ENCODE peak calls at places on chromosome 10, in ten cellular contexts. One of them, this sample, is unnamed.

GRCh38 chr10:3760083-3760482 is 24.9 kb downstream of the KLF6 start:
- DNase-seq in uterus: no peak
- DNase-seq in cardiac fibroblast: no peak
- DNase-seq in breast epithelium: no peak
- DNase-seq in lung: no peak
- DNase-seq in body of pancreas: no peak
- DNase-seq in psoas muscle: no peak
- DNase-seq in AG10803: no peak
- DNase-seq in A549: no peak
- DNase-seq in fibroblast of pulmonary artery: no peak
- DNase-seq in this sample: no peak

GRCh38 chr10:12566161-12567115 is 217.1 kb downstream of the CAMK1D start:
- DNase-seq in cardiac fibroblast: no peak
- DNase-seq in A549: no peak
- DNase-seq in breast epithelium: no peak
- DNase-seq in uterus: no peak
- DNase-seq in fibroblast of pulmonary artery: no peak
- DNase-seq in lung: no peak
- DNase-seq in body of pancreas: peak; percentile 18
- DNase-seq in psoas muscle: peak; percentile 64
- DNase-seq in AG10803: peak; percentile 38
- DNase-seq in this sample: peak; percentile 70

GRCh38 chr10:105769248-105770184 is 1128.4 kb downstream of the SORCS3 start:
- DNase-seq in uterus: no peak
- DNase-seq in AG10803: no peak
- DNase-seq in fibroblast of pulmonary artery: no peak
- DNase-seq in psoas muscle: no peak
- DNase-seq in cardiac fibroblast: no peak
- DNase-seq in breast epithelium: no peak
- DNase-seq in A549: no peak
- DNase-seq in lung: no peak
- DNase-seq in body of pancreas: no peak
- DNase-seq in this sample: no peak

GRCh38 chr10:48608926-48609325 is 4.1 kb upstream of the ARHGAP22 start:
- DNase-seq in A549: no peak
- DNase-seq in lung: peak; percentile 13
- DNase-seq in body of pancreas: no peak
- DNase-seq in cardiac fibroblast: peak; percentile 19
- DNase-seq in breast epithelium: no peak
- DNase-seq in psoas muscle: no peak
- DNase-seq in AG10803: peak; percentile 55
- DNase-seq in uterus: no peak
- DNase-seq in fibroblast of pulmonary artery: peak; percentile 37
- DNase-seq in this sample: peak; percentile 64

GRCh38 chr10:28202941-28203352 is 99.9 kb downstream of the MPP7 start:
- DNase-seq in AG10803: peak; percentile 40
- DNase-seq in lung: no peak
- DNase-seq in body of pancreas: peak; percentile 12
- DNase-seq in A549: no peak
- DNase-seq in psoas muscle: peak; percentile 70
- DNase-seq in uterus: peak; percentile 39
- DNase-seq in breast epithelium: no peak
- DNase-seq in cardiac fibroblast: no peak
- DNase-seq in fibroblast of pulmonary artery: no peak
- DNase-seq in this sample: peak; percentile 28

GRCh38 chr10:132647424-132647823 is 109.8 kb downstream of the INPP5A start:
- DNase-seq in fibroblast of pulmonary artery: no peak
- DNase-seq in body of pancreas: no peak
- DNase-seq in AG10803: no peak
- DNase-seq in psoas muscle: no peak
- DNase-seq in A549: no peak
- DNase-seq in lung: no peak
- DNase-seq in cardiac fibroblast: no peak
- DNase-seq in breast epithelium: no peak
- DNase-seq in uterus: no peak
- DNase-seq in this sample: no peak

GRCh38 chr10:81450651-81451050 is 424.3 kb upstream of the NRG3 start:
- DNase-seq in fibroblast of pulmonary artery: no peak
- DNase-seq in uterus: no peak
- DNase-seq in cardiac fibroblast: no peak
- DNase-seq in A549: no peak
- DNase-seq in AG10803: no peak
- DNase-seq in lung: no peak
- DNase-seq in breast epithelium: no peak
- DNase-seq in psoas muscle: no peak
- DNase-seq in body of pancreas: no peak
- DNase-seq in this sample: no peak

GRCh38 chr10:87691515-87692070 is 31.9 kb downstream of the PAPSS2 start:
- DNase-seq in psoas muscle: no peak
- DNase-seq in breast epithelium: no peak
- DNase-seq in body of pancreas: no peak
- DNase-seq in cardiac fibroblast: no peak
- DNase-seq in A549: no peak
- DNase-seq in lung: no peak
- DNase-seq in AG10803: no peak
- DNase-seq in fibroblast of pulmonary artery: no peak
- DNase-seq in uterus: no peak
- DNase-seq in this sample: no peak

GRCh38 chr10:73812662-73813061 is 1.3 kb upstream of the NDST2 start:
- DNase-seq in fibroblast of pulmonary artery: no peak
- DNase-seq in cardiac fibroblast: no peak
- DNase-seq in body of pancreas: no peak
- DNase-seq in AG10803: no peak
- DNase-seq in psoas muscle: peak; percentile 42
- DNase-seq in uterus: no peak
- DNase-seq in lung: no peak
- DNase-seq in A549: no peak
- DNase-seq in breast epithelium: no peak
- DNase-seq in this sample: no peak

GRCh38 chr10:71790749-71791440 is 17.6 kb upstream of the VSIR start:
- DNase-seq in uterus: no peak
- DNase-seq in psoas muscle: peak; percentile 39
- DNase-seq in cardiac fibroblast: no peak
- DNase-seq in breast epithelium: no peak
- DNase-seq in body of pancreas: no peak
- DNase-seq in fibroblast of pulmonary artery: no peak
- DNase-seq in A549: no peak
- DNase-seq in AG10803: no peak
- DNase-seq in lung: no peak
- DNase-seq in this sample: no peak

GRCh38 chr10:15352201-15352600 is 18.9 kb downstream of the FAM171A1 start:
- DNase-seq in cardiac fibroblast: no peak
- DNase-seq in breast epithelium: no peak
- DNase-seq in AG10803: no peak
- DNase-seq in uterus: no peak
- DNase-seq in lung: no peak
- DNase-seq in fibroblast of pulmonary artery: no peak
- DNase-seq in psoas muscle: no peak
- DNase-seq in A549: no peak
- DNase-seq in body of pancreas: no peak
- DNase-seq in this sample: no peak

GRCh38 chr10:58241346-58241745 is 26.3 kb downstream of the IPMK start:
- DNase-seq in AG10803: peak; percentile 73
- DNase-seq in breast epithelium: no peak
- DNase-seq in psoas muscle: no peak
- DNase-seq in body of pancreas: no peak
- DNase-seq in lung: no peak
- DNase-seq in uterus: no peak
- DNase-seq in fibroblast of pulmonary artery: peak; percentile 26
- DNase-seq in A549: no peak
- DNase-seq in cardiac fibroblast: peak; percentile 32
- DNase-seq in this sample: peak; percentile 19

GRCh38 chr10:133143546-133143945 is 16.5 kb upstream of the KNDC1 start:
- DNase-seq in psoas muscle: no peak
- DNase-seq in body of pancreas: no peak
- DNase-seq in uterus: peak; percentile 6
- DNase-seq in lung: no peak
- DNase-seq in breast epithelium: no peak
- DNase-seq in fibroblast of pulmonary artery: no peak
- DNase-seq in AG10803: no peak
- DNase-seq in cardiac fibroblast: no peak
- DNase-seq in A549: no peak
- DNase-seq in this sample: no peak

GRCh38 chr10:46550795-46551700 is 5.4 kb downstream of the GPRIN2 start:
- DNase-seq in psoas muscle: peak; percentile 35
- DNase-seq in lung: peak; percentile 30
- DNase-seq in AG10803: no peak
- DNase-seq in body of pancreas: no peak
- DNase-seq in A549: no peak
- DNase-seq in fibroblast of pulmonary artery: no peak
- DNase-seq in uterus: peak; percentile 10
- DNase-seq in breast epithelium: no peak
- DNase-seq in cardiac fibroblast: no peak
- DNase-seq in this sample: no peak

GRCh38 chr10:74206727-74207126 is 55.7 kb downstream of the ADK start:
- DNase-seq in cardiac fibroblast: no peak
- DNase-seq in uterus: no peak
- DNase-seq in AG10803: no peak
- DNase-seq in psoas muscle: no peak
- DNase-seq in body of pancreas: peak; percentile 68
- DNase-seq in breast epithelium: peak; percentile 63
- DNase-seq in fibroblast of pulmonary artery: no peak
- DNase-seq in A549: no peak
- DNase-seq in lung: no peak
- DNase-seq in this sample: no peak

GRCh38 chr10:44056206-44056605 is 328.7 kb downstream of the CXCL12 start:
- DNase-seq in cardiac fibroblast: no peak
- DNase-seq in lung: no peak
- DNase-seq in body of pancreas: no peak
- DNase-seq in AG10803: peak; percentile 33
- DNase-seq in A549: no peak
- DNase-seq in uterus: no peak
- DNase-seq in breast epithelium: no peak
- DNase-seq in fibroblast of pulmonary artery: no peak
- DNase-seq in psoas muscle: no peak
- DNase-seq in this sample: peak; percentile 32

GRCh38 chr10:68301790-68302502 is 29.9 kb upstream of the HNRNPH3 start:
- DNase-seq in A549: peak; percentile 72
- DNase-seq in AG10803: peak; percentile 68
- DNase-seq in lung: no peak
- DNase-seq in fibroblast of pulmonary artery: peak; percentile 71
- DNase-seq in breast epithelium: no peak
- DNase-seq in body of pancreas: peak; percentile 20
- DNase-seq in uterus: no peak
- DNase-seq in cardiac fibroblast: peak; percentile 68
- DNase-seq in psoas muscle: no peak
- DNase-seq in this sample: peak; percentile 75

GRCh38 chr10:7526017-7526400 is 115.2 kb upstream of the SFMBT2 start:
- DNase-seq in cardiac fibroblast: no peak
- DNase-seq in fibroblast of pulmonary artery: no peak
- DNase-seq in breast epithelium: no peak
- DNase-seq in lung: no peak
- DNase-seq in psoas muscle: no peak
- DNase-seq in AG10803: no peak
- DNase-seq in body of pancreas: no peak
- DNase-seq in uterus: no peak
- DNase-seq in A549: no peak
- DNase-seq in this sample: no peak
- H3K4me3 ChIP-seq in cardiac fibroblast: no peak overlapping the region
- H3K4me3 ChIP-seq in fibroblast of pulmonary artery: no peak overlapping the region
- H3K4me3 ChIP-seq in breast epithelium: no peak overlapping the region
- H3K4me3 ChIP-seq in lung: no peak overlapping the region
- H3K4me3 ChIP-seq in psoas muscle: no peak overlapping the region
- H3K4me3 ChIP-seq in AG10803: peak overlapping the region; percentile 41
- H3K4me3 ChIP-seq in body of pancreas: no peak overlapping the region
- H3K4me3 ChIP-seq in uterus: no peak overlapping the region
- H3K4me3 ChIP-seq in A549: no peak overlapping the region
- H3K4me3 ChIP-seq in this sample: no peak overlapping the region

GRCh38 chr10:19789607-19790006 is 26.6 kb upstream of the PLXDC2 start:
- DNase-seq in psoas muscle: no peak
- DNase-seq in AG10803: no peak
- DNase-seq in breast epithelium: no peak
- DNase-seq in lung: no peak
- DNase-seq in A549: no peak
- DNase-seq in uterus: no peak
- DNase-seq in body of pancreas: no peak
- DNase-seq in cardiac fibroblast: no peak
- DNase-seq in fibroblast of pulmonary artery: no peak
- DNase-seq in this sample: no peak

GRCh38 chr10:19785366-19785765 is 30.9 kb upstream of the PLXDC2 start:
- DNase-seq in cardiac fibroblast: peak; percentile 39
- DNase-seq in body of pancreas: no peak
- DNase-seq in AG10803: no peak
- DNase-seq in lung: no peak
- DNase-seq in uterus: no peak
- DNase-seq in psoas muscle: no peak
- DNase-seq in fibroblast of pulmonary artery: peak; percentile 19
- DNase-seq in breast epithelium: no peak
- DNase-seq in A549: no peak
- DNase-seq in this sample: peak; percentile 14

GRCh38 chr10:19788902-19789301 is 27.3 kb upstream of the PLXDC2 start:
- DNase-seq in breast epithelium: no peak
- DNase-seq in AG10803: no peak
- DNase-seq in lung: no peak
- DNase-seq in psoas muscle: no peak
- DNase-seq in fibroblast of pulmonary artery: no peak
- DNase-seq in A549: no peak
- DNase-seq in body of pancreas: no peak
- DNase-seq in uterus: no peak
- DNase-seq in cardiac fibroblast: peak; percentile 5
- DNase-seq in this sample: no peak

GRCh38 chr10:19791032-19791431 is 25.2 kb upstream of the PLXDC2 start:
- DNase-seq in uterus: no peak
- DNase-seq in fibroblast of pulmonary artery: peak; percentile 39
- DNase-seq in breast epithelium: no peak
- DNase-seq in A549: no peak
- DNase-seq in lung: no peak
- DNase-seq in body of pancreas: no peak
- DNase-seq in AG10803: no peak
- DNase-seq in cardiac fibroblast: peak; percentile 50
- DNase-seq in psoas muscle: no peak
- DNase-seq in this sample: peak; percentile 12

GRCh38 chr10:19788075-19788686 is 28.1 kb upstream of the PLXDC2 start:
- DNase-seq in uterus: peak; percentile 31
- DNase-seq in body of pancreas: peak; percentile 47
- DNase-seq in psoas muscle: no peak
- DNase-seq in A549: peak; percentile 57
- DNase-seq in AG10803: peak; percentile 59
- DNase-seq in fibroblast of pulmonary artery: peak; percentile 80
- DNase-seq in lung: no peak
- DNase-seq in breast epithelium: no peak
- DNase-seq in cardiac fibroblast: peak; percentile 81
- DNase-seq in this sample: peak; percentile 76
- TF ChIP-seq CTCF in uterus: peak; percentile 75
- TF ChIP-seq CTCF in body of pancreas: peak; percentile 60
- TF ChIP-seq CTCF in psoas muscle: peak; percentile 73
- TF ChIP-seq CTCF in A549: peak; percentile 55
- TF ChIP-seq CTCF in AG10803: peak; percentile 98
- TF ChIP-seq CTCF in fibroblast of pulmonary artery: peak; percentile 98
- TF ChIP-seq CTCF in lung: peak; percentile 39
- TF ChIP-seq CTCF in breast epithelium: peak; percentile 55
- TF ChIP-seq CTCF in cardiac fibroblast: peak; percentile 94
- TF ChIP-seq CTCF in this sample: peak; percentile 98

GRCh38 chr10:8059191-8059936 is 4.9 kb downstream of the GATA3 start:
- DNase-seq in A549: no peak
- DNase-seq in uterus: no peak
- DNase-seq in body of pancreas: no peak
- DNase-seq in fibroblast of pulmonary artery: no peak
- DNase-seq in breast epithelium: no peak
- DNase-seq in AG10803: no peak
- DNase-seq in cardiac fibroblast: no peak
- DNase-seq in psoas muscle: no peak
- DNase-seq in lung: no peak
- DNase-seq in this sample: no peak
- H3K4me3 ChIP-seq in A549: no peak overlapping the region
- H3K4me3 ChIP-seq in uterus: no peak overlapping the region
- H3K4me3 ChIP-seq in body of pancreas: no peak overlapping the region
- H3K4me3 ChIP-seq in fibroblast of pulmonary artery: no peak overlapping the region
- H3K4me3 ChIP-seq in breast epithelium: peak overlapping the region; percentile 72
- H3K4me3 ChIP-seq in AG10803: no peak overlapping the region
- H3K4me3 ChIP-seq in cardiac fibroblast: no peak overlapping the region
- H3K4me3 ChIP-seq in psoas muscle: no peak overlapping the region
- H3K4me3 ChIP-seq in lung: no peak overlapping the region
- H3K4me3 ChIP-seq in this sample: no peak overlapping the region

GRCh38 chr10:92180326-92180881 is 110.5 kb downstream of the CPEB3 start:
- DNase-seq in cardiac fibroblast: no peak
- DNase-seq in fibroblast of pulmonary artery: no peak
- DNase-seq in AG10803: no peak
- DNase-seq in breast epithelium: no peak
- DNase-seq in body of pancreas: no peak
- DNase-seq in psoas muscle: no peak
- DNase-seq in A549: no peak
- DNase-seq in lung: no peak
- DNase-seq in uterus: no peak
- DNase-seq in this sample: no peak
- TF ChIP-seq CTCF in cardiac fibroblast: no peak
- TF ChIP-seq CTCF in fibroblast of pulmonary artery: no peak
- TF ChIP-seq CTCF in AG10803: no peak
- TF ChIP-seq CTCF in breast epithelium: no peak
- TF ChIP-seq CTCF in body of pancreas: no peak
- TF ChIP-seq CTCF in psoas muscle: no peak
- TF ChIP-seq CTCF in A549: no peak
- TF ChIP-seq CTCF in lung: no peak
- TF ChIP-seq CTCF in uterus: no peak
- TF ChIP-seq CTCF in this sample: no peak

This sample was measured in fibroblast of mammary gland.